ENCODE peak calls at places on chromosomes 6 and 20, in eight cellular contexts. F, C, J, Q, Y, I, U and S are unnamed samples.

GRCh38 chr20:24470031-24470781 is 777 bp downstream of the SYNDIG1 start:
- DNase-seq in Q (no peak), F (no peak), J (peak), I (no peak), U (peak), Y (peak), C (no peak), S (no peak)

GRCh38 chr20:13220857-13221297 is at the start of gene ISM1:
- DNase-seq in C (peak), F (no peak), Q (peak), J (peak), Y (no peak), U (peak), I (peak), S (no peak)

GRCh38 chr6:2077826-2078225 is 167.6 kb downstream of the GMDS start:
- DNase-seq in U (no peak), Q (no peak), I (no peak), F (no peak), C (no peak), Y (no peak), J (no peak), S (no peak)

GRCh38 chr6:33008944-33009861 is at the start of gene HLA-DOA:
- DNase-seq in Q (no peak), I (no peak), Y (no peak), C (no peak), J (peak), F (no peak), U (peak), S (peak)

GRCh38 chr20:3077618-3078134 is 6.3 kb downstream of the OXT start:
- DNase-seq in U (no peak), F (no peak), C (no peak), I (no peak), Y (no peak), J (no peak), Q (no peak), S (peak)

GRCh38 chr6:35477028-35477427 is 8.8 kb downstream of the RPL10A start:
- DNase-seq in C (no peak), I (no peak), Q (no peak), F (no peak), Y (no peak), U (no peak), J (no peak), S (no peak)

GRCh38 chr6:127539292-127539691 is 20.2 kb upstream of the MTCL3 start:
- DNase-seq in C (peak), Y (no peak), F (peak), I (no peak), U (no peak), Q (peak), J (no peak), S (no peak)

GRCh38 chr20:64107736-64108457 is 532 bp upstream of the NPBWR2 start:
- DNase-seq in C (no peak), I (no peak), U (peak), Q (no peak), Y (no peak), F (no peak), J (no peak), S (peak)

GRCh38 chr6:126812651-126813050 is 305.8 kb upstream of the RSPO3 start:
- DNase-seq in J (no peak), Q (no peak), Y (no peak), I (no peak), F (no peak), C (no peak), U (no peak), S (no peak)

GRCh38 chr20:21146242-21146641 is 20.4 kb downstream of the KIZ start:
- DNase-seq in I (no peak), Q (no peak), U (no peak), C (no peak), J (no peak), Y (no peak), F (no peak), S (no peak)

GRCh38 chr6:2034256-2034655 is 211.1 kb downstream of the GMDS start:
- DNase-seq in Y (no peak), F (no peak), I (no peak), J (no peak), C (no peak), Q (no peak), U (no peak), S (no peak)

GRCh38 chr20:59605691-59606364 is 1.5 kb downstream of the PHACTR3 start:
- DNase-seq in Q (no peak), I (no peak), Y (no peak), F (peak), U (no peak), J (no peak), C (no peak), S (no peak)

GRCh38 chr6:101226677-101227135 is 166.8 kb upstream of the GRIK2 start:
- DNase-seq in C (no peak), J (peak), Y (no peak), U (peak), I (peak), Q (peak), F (no peak), S (no peak)

GRCh38 chr6:119445666-119446622 is 96.4 kb upstream of the MAN1A1 start:
- DNase-seq in I (no peak), C (no peak), Y (no peak), F (no peak), Q (no peak), J (no peak), U (peak), S (no peak)

GRCh38 chr20:49589747-49590146 is 21.8 kb upstream of the PTGIS start:
- DNase-seq in U (no peak), J (no peak), C (no peak), F (no peak), I (no peak), Y (no peak), Q (no peak), S (no peak)

GRCh38 chr6:143007626-143008025 is 53.1 kb upstream of the AIG1 start:
- DNase-seq in F (no peak), C (no peak), J (no peak), Y (no peak), I (no peak), Q (no peak), U (no peak), S (no peak)

GRCh38 chr6:110298916-110299315 is 59.2 kb downstream of the METTL24 start:
- DNase-seq in Y (no peak), C (no peak), F (no peak), I (no peak), J (no peak), Q (no peak), U (no peak), S (no peak)

GRCh38 chr6:15269619-15270018 is 23.8 kb downstream of the JARID2 start:
- DNase-seq in F (no peak), Q (no peak), J (no peak), U (no peak), Y (no peak), C (no peak), I (no peak), S (no peak)

GRCh38 chr6:33975631-33976424 is 170.1 kb downstream of the GRM4 start:
- DNase-seq in Y (no peak), Q (no peak), F (no peak), J (peak), I (no peak), C (no peak), U (peak), S (no peak)